ENCODE peak calls at places on chromosomes 3 and 15, in eight cellular contexts. F is Peyer's patch; B is CD4-positive, alpha-beta memory T cell; T is left ventricle myocardium inferior; K is heart left ventricle; G is Panc1; Z is aorta; W is colonic mucosa. A is an unnamed sample.

GRCh38 chr3:59877679-59878427 is 828.0 kb upstream of the CFAP20DC start:
- DNase-seq in B (no peak), Z (no peak), G (no peak), T (no peak), F (peak; percentile 71), K (no peak), W (no peak), A (no peak)

GRCh38 chr15:69648775-69649735 is 196.4 kb downstream of the RPLP1 start:
- DNase-seq in B (no peak), K (no peak), T (no peak), W (no peak), F (no peak), Z (no peak), G (no peak), A (no peak)

GRCh38 chr3:125087768-125088391 is 32.1 kb upstream of the HEG1 start:
- DNase-seq in F (no peak), K (no peak), Z (no peak), W (no peak), B (no peak), T (no peak), G (no peak), A (no peak)

GRCh38 chr3:24042879-24043567 is 97.9 kb downstream of the NR1D2 start:
- DNase-seq in W (no peak), G (no peak), T (no peak), Z (no peak), F (no peak), B (no peak), K (no peak), A (no peak)

GRCh38 chr15:32671339-32672325 is 30.1 kb downstream of the SCG5 start:
- DNase-seq in K (no peak), W (no peak), Z (no peak), F (no peak), B (no peak), T (no peak), G (no peak), A (no peak)

GRCh38 chr3:144128117-144128892 is 156.7 kb downstream of the DIPK2A start:
- DNase-seq in T (no peak), W (no peak), B (no peak), Z (no peak), K (no peak), F (no peak), G (no peak), A (no peak)

GRCh38 chr15:68559342-68560310 is 19.2 kb upstream of the CORO2B start:
- DNase-seq in B (peak; percentile 65), K (peak; percentile 81), G (peak; percentile 35), W (peak; percentile 64), T (peak; percentile 83), F (peak; percentile 84), Z (peak; percentile 83), A (no peak)

GRCh38 chr3:134232146-134232545 is 18.5 kb downstream of the RYK start:
- DNase-seq in F (no peak), B (no peak), W (no peak), K (no peak), Z (no peak), T (no peak), G (no peak), A (no peak)

GRCh38 chr3:23668430-23668904 is 137.3 kb upstream of the UBE2E1 start:
- DNase-seq in K (no peak), F (no peak), W (no peak), B (no peak), Z (no peak), T (no peak), G (peak; percentile 82), A (no peak)

GRCh38 chr3:139694542-139694941 is 16.8 kb upstream of the NMNAT3 start:
- DNase-seq in T (no peak), W (no peak), B (no peak), F (no peak), K (no peak), Z (no peak), G (no peak), A (no peak)

GRCh38 chr3:43879166-43879565 is 188.4 kb downstream of the ABHD5 start:
- DNase-seq in K (no peak), G (no peak), B (no peak), F (no peak), W (no peak), Z (no peak), T (no peak), A (no peak)

GRCh38 chr3:42127226-42127625 is 36.1 kb downstream of the TRAK1 start:
- DNase-seq in T (no peak), G (no peak), B (no peak), Z (no peak), F (no peak), K (no peak), W (no peak), A (no peak)

GRCh38 chr15:22989576-22990477 is 9.7 kb upstream of the CYFIP1 start:
- DNase-seq in Z (no peak), B (no peak), K (no peak), W (no peak), T (no peak), G (no peak), F (peak; percentile 14), A (no peak)

GRCh38 chr15:68635142-68635541 is 56.3 kb downstream of the CORO2B start:
- DNase-seq in G (no peak), K (peak; percentile 54), B (no peak), W (no peak), F (no peak), Z (no peak), T (peak; percentile 50), A (no peak)

GRCh38 chr15:74613089-74613952 is 2.3 kb upstream of the CLK3 start:
- DNase-seq in G (no peak), K (no peak), B (no peak), Z (no peak), T (no peak), F (no peak), W (no peak), A (no peak)

GRCh38 chr15:57382969-57383368 is 6.7 kb downstream of the CGNL1 start:
- DNase-seq in W (no peak), F (no peak), T (no peak), G (no peak), Z (no peak), K (no peak), B (no peak), A (no peak)

GRCh38 chr3:31810991-31811433 is 170.1 kb downstream of the OSBPL10 start:
- DNase-seq in G (no peak), B (no peak), W (no peak), Z (no peak), K (no peak), T (no peak), F (no peak), A (no peak)
- H3K27ac ChIP-seq in G (no peak overlapping the region), B (no peak overlapping the region), W (no peak overlapping the region), Z (no peak overlapping the region), K (no peak overlapping the region), T (no peak overlapping the region), F (peak overlapping the region; percentile 26), A (no peak overlapping the region)

GRCh38 chr3:111864821-111865656 is 6.0 kb downstream of the PHLDB2 start:
- DNase-seq in W (no peak), G (no peak), F (no peak), B (no peak), T (no peak), Z (no peak), K (peak; percentile 63), A (no peak)

GRCh38 chr3:111861396-111861795 is 2.3 kb downstream of the PHLDB2 start:
- DNase-seq in B (no peak), Z (no peak), K (no peak), F (no peak), G (no peak), W (no peak), T (no peak), A (no peak)

GRCh38 chr3:111862974-111863373 is 3.9 kb downstream of the PHLDB2 start:
- DNase-seq in G (no peak), Z (no peak), F (no peak), B (no peak), W (no peak), T (no peak), K (no peak), A (no peak)

GRCh38 chr3:111862415-111862814 is 3.4 kb downstream of the PHLDB2 start:
- DNase-seq in K (no peak), Z (no peak), T (no peak), G (no peak), F (no peak), B (no peak), W (no peak), A (no peak)

DNA sequence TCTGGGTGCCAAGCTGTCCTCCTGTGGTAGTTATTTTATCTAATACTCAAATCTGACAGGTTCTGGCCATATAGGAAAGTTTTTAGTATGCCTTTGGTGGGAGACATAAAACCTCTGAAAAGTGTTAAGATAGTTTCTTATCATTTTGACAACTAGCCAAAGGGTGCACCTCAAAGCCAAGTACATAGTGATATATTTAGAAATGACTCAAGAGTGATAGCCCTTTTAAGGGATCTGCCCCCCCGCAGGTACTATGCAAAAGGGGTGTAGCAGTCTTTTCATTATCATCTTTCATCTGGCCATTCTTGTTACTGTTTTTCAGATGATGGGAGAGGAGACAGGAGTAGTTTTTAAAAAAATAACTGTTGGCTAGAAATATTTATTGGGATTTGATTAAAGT is 4.9 kb downstream of the PHLDB2 start:
- DNase-seq in B (no peak), F (no peak), K (no peak), W (no peak), G (no peak), Z (no peak), T (no peak), A (no peak)
- H3K4me1 ChIP-seq in B (peaks cover 11% of the 10 kb centered on the region), F (no peaks in the 10 kb centered on the region), K (peaks cover 76% of the 10 kb centered on the region), W (no peaks in the 10 kb centered on the region), G (peaks cover 8% of the 10 kb centered on the region), Z (no peaks in the 10 kb centered on the region), T (peaks cover 98% of the 10 kb centered on the region), A (peaks cover 63% of the 10 kb centered on the region)

DNA sequence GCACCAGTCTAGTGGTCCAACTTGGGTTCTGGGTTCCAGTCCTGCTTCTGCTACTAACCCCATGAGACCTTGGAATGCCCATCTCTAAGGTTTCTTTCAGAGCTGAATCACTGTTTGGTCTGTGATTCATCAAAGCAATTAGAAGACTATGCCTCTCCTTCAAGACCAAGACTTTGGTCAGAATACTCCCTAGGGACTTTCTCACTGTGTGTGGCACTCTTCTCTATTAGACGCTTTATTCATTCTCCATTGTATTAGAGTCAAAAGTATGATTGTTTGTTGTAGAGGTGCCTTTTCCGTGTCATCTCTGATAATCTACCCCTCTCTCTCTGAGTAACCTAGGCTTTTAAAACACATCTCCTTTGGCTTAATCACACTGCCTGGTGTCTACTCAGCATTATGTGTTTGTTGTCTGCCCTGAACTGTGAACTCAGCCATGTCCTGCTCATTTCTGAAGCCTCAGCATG is 90.5 kb downstream of the LPP start:
- DNase-seq in W (no peak), Z (no peak), K (no peak), B (no peak), G (no peak), F (no peak), T (no peak), A (no peak)
- H3K27ac ChIP-seq in W (peak overlapping the region; percentile 32), Z (no peak overlapping the region), K (no peak overlapping the region), B (no peak overlapping the region), G (peak overlapping the region; percentile 54), F (no peak overlapping the region), T (peak overlapping the region; percentile 28), A (peak overlapping the region; percentile 98)

DNA sequence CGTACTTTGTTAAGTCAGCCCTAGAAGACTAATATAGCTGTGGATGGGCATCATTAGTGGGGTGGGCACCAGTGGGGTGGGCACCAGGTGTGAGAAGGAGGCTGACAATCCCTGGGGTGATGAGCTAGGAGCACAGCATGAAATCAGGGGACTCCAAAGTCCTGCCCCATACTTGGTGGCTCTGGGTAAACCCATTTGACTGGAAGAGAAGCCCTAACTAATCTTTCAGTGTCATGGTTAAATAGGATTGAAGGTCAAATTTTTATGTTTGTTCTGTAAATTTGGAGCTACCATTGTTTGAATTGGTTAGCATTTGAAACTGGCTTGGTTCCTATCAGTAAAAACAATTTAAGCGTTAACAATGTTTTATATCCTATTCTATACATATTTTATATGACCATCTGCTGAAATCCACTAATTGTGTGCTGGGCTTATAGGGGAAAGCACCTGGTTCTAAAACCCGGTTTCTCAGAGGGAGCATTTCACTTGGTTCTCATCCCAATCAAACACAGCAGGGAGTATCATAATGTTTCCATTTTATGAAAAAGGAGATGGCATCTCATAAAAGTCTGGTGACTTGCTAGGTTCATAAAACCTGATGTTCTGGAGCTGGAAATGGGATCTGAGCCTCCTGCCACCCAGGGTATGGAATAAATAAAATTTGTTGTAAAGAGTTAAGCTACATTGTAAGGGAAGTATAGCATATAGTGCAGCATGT is 87.7 kb upstream of the HACD2 start:
- DNase-seq in W (no peak), G (no peak), Z (no peak), K (no peak), B (no peak), T (no peak), F (no peak), A (no peak)
- H3K4me1 ChIP-seq in W (no peaks in the 10 kb centered on the region), G (no peaks in the 10 kb centered on the region), Z (peaks cover 18% of the 10 kb centered on the region), K (peaks cover 5% of the 10 kb centered on the region), B (no peaks in the 10 kb centered on the region), T (peaks cover 13% of the 10 kb centered on the region), F (no peaks in the 10 kb centered on the region), A (peaks cover 99% of the 10 kb centered on the region)